ENCODE peak calls at places on chromosomes 16 and 17, in nine cellular contexts. K is fibroblast of lung, W is GM23338, X is IMR-90, D is hepatocyte, G is OCI-LY7, B is K562, F is GM23248, O is SK-N-SH. C is an unnamed sample. For H4K20me1, the result is how much of the 10 kb centered on the place peaks cover.

GRCh38 chr16:10676284-10676683 is 18.4 kb downstream of the TEKT5 start:
- DNase-seq in K (no peak), W (no peak), X (no peak), D (no peak), G (no peak), B (no peak), F (no peak), O (no peak), C (no peak)

GRCh38 chr17:27846042-27846655 is 45.8 kb upstream of the NOS2 start:
- DNase-seq in K (no peak), W (no peak), X (no peak), D (no peak), G (no peak), B (no peak), F (no peak), O (no peak), C (no peak)

GRCh38 chr16:71255721-71256120 is 25.2 kb upstream of the HYDIN start:
- DNase-seq in K (no peak), W (no peak), X (no peak), D (no peak), G (no peak), B (no peak), F (no peak), O (peak), C (no peak)

GRCh38 chr16:83513006-83513755 is 294.6 kb upstream of the HSBP1 start:
- DNase-seq in K (peak), W (no peak), X (peak), D (no peak), G (no peak), B (no peak), F (peak), O (no peak), C (peak)

GRCh38 chr17:2053380-2054261 is 1.3 kb upstream of the HIC1 start:
- DNase-seq in K (peak), W (peak), X (peak), D (peak), G (peak), B (peak), F (peak), O (peak), C (no peak)

GRCh38 chr16:65658339-65659275 is 536.7 kb upstream of the CDH11 start:
- DNase-seq in K (peak), W (peak), X (peak), D (peak), G (no peak), B (no peak), F (peak), O (peak), C (peak)

GRCh38 chr17:12814718-12815117 is 25.4 kb downstream of the ARHGAP44 start:
- DNase-seq in K (no peak), W (no peak), X (no peak), D (no peak), G (peak), B (no peak), F (no peak), O (no peak), C (no peak)

GRCh38 chr16:82788919-82789318 is 162.2 kb downstream of the CDH13 start:
- DNase-seq in K (no peak), W (no peak), X (no peak), D (no peak), G (no peak), B (no peak), F (no peak), O (no peak), C (no peak)

GRCh38 chr17:27623578-27623977 is 7.4 kb upstream of the LGALS9 start:
- DNase-seq in K (no peak), W (no peak), X (no peak), D (no peak), G (no peak), B (no peak), F (no peak), O (no peak), C (no peak)

GRCh38 chr16:30131869-30132475 is 9.0 kb upstream of the MAPK3 start:
- DNase-seq in K (no peak), W (no peak), X (no peak), D (no peak), G (no peak), B (no peak), F (no peak), O (no peak), C (no peak)

GRCh38 chr17:721540-721937 is 6.9 kb upstream of the VPS53 start:
- DNase-seq in K (no peak), W (no peak), X (no peak), D (no peak), G (no peak), B (no peak), F (no peak), O (no peak), C (no peak)

GRCh38 chr17:56310780-56311179 is 157.5 kb downstream of the ANKFN1 start:
- DNase-seq in K (no peak), W (no peak), X (no peak), D (no peak), G (no peak), B (no peak), F (no peak), O (no peak), C (no peak)

GRCh38 chr17:76405967-76406647 is 21.7 kb downstream of the SPHK1 start:
- DNase-seq in K (peak), W (no peak), X (peak), D (no peak), G (peak), B (peak), F (peak), O (peak), C (no peak)

GRCh38 chr16:30996324-30996999 is 11.5 kb downstream of the HSD3B7 start:
- DNase-seq in K (no peak), W (peak), X (no peak), D (peak), G (peak), B (no peak), F (peak), O (no peak), C (no peak)

GRCh38 chr17:71115669-71115972 is 946.3 kb downstream of the KCNJ2 start:
- DNase-seq in K (peak), W (no peak), X (peak), D (no peak), G (no peak), B (no peak), F (peak), O (no peak), C (no peak)

GRCh38 chr17:8162997-8163977 is 539 bp upstream of the VAMP2 start:
- DNase-seq in K (no peak), W (peak), X (no peak), D (peak), G (no peak), B (peak), F (no peak), O (peak), C (no peak)

GRCh38 chr17:56076980-56077379 is 76.3 kb upstream of the ANKFN1 start:
- DNase-seq in K (no peak), W (no peak), X (no peak), D (peak), G (no peak), B (no peak), F (no peak), O (no peak), C (no peak)

GRCh38 chr17:66275651-66276050 is 26.8 kb upstream of the PRKCA start:
- DNase-seq in K (peak), W (no peak), X (peak), D (peak), G (no peak), B (no peak), F (peak), O (no peak), C (peak)

GRCh38 chr17:64747938-64748540 is 85.9 kb upstream of the SMURF2 start:
- DNase-seq in K (peak), W (no peak), X (peak), D (no peak), G (no peak), B (no peak), F (peak), O (no peak), C (peak)

GRCh38 chr17:48589831-48590602 is at the start of gene HOXB3:
- DNase-seq in K (peak), W (no peak), X (peak), D (no peak), G (no peak), B (no peak), F (no peak), O (no peak), C (no peak)

GRCh38 chr17:74854792-74855191 is 4.9 kb downstream of the GRIN2C start:
- DNase-seq in K (no peak), W (no peak), X (no peak), D (no peak), G (no peak), B (no peak), F (no peak), O (no peak), C (no peak)

GRCh38 chr17:81641825-81642489 is 5.0 kb downstream of the TSPAN10 start:
- DNase-seq in K (peak), W (no peak), X (peak), D (peak), G (no peak), B (no peak), F (peak), O (no peak), C (peak)

GRCh38 chr17:927611-928461 is 51.7 kb downstream of the NXN start:
- DNase-seq in K (peak), W (no peak), X (peak), D (peak), G (no peak), B (no peak), F (peak), O (no peak), C (peak)

GRCh38 chr16:15979801-15980200 is 30.4 kb downstream of the ABCC1 start:
- DNase-seq in K (no peak), W (no peak), X (no peak), D (no peak), G (no peak), B (no peak), F (no peak), O (no peak), C (no peak)

GRCh38 chr17:45155029-45155428 is 6.6 kb upstream of the HEXIM2 start:
- DNase-seq in K (no peak), W (no peak), X (no peak), D (no peak), G (no peak), B (no peak), F (peak), O (no peak), C (no peak)

GRCh38 chr16:51155199-51155607 is 4.1 kb upstream of the SALL1 start:
- DNase-seq in K (no peak), W (peak), X (no peak), D (no peak), G (no peak), B (no peak), F (peak), O (peak), C (peak)

GRCh38 chr17:56834380-56835258 is 668 bp downstream of the DGKE start:
- DNase-seq in K (peak), W (peak), X (peak), D (peak), G (peak), B (peak), F (peak), O (peak), C (peak)

GRCh38 chr17:73669771-73670170 is 25.5 kb upstream of the SDK2 start:
- DNase-seq in K (no peak), W (no peak), X (no peak), D (no peak), G (no peak), B (no peak), F (no peak), O (no peak), C (no peak)

GRCh38 chr17:19579867-19580565 is 46.4 kb downstream of the SLC47A1 start:
- DNase-seq in K (no peak), W (peak), X (no peak), D (no peak), G (no peak), B (no peak), F (peak), O (peak), C (no peak)

GRCh38 chr17:2965621-2966275 is 97.7 kb downstream of the OR1D5 start:
- DNase-seq in K (peak), W (no peak), X (peak), D (peak), G (no peak), B (no peak), F (peak), O (peak), C (peak)

GRCh38 chr17:12648498-12648897 is 17.2 kb upstream of the MYOCD start:
- DNase-seq in K (no peak), W (no peak), X (no peak), D (no peak), G (no peak), B (no peak), F (no peak), O (no peak), C (no peak)

DNA sequence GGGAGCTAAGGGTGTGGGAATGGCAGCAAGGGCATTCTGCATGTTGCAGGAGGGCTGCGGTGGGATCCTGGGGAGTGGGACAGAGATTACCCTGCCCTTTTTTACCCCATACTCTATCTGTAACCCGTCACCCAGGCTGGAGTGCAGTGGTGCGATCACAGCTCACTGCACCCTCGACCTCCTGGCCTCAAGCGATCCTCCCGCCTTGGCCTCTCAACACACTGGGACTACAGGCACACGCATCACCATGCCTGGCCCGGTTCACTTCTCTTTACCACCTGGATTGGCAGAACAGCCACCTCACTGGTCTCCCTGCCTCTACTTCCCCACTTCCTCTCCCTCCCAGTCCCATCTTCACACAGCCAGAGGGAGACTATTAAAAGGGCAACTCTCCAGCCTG is 9.5 kb downstream of the ZNF385C start:
- DNase-seq in K (no peak), W (no peak), X (no peak), D (no peak), G (no peak), B (no peak), F (no peak), O (no peak), C (no peak)
- H4K20me1 ChIP-seq in K (under half), W (under half), X (under half), D (under half), G (under half), B (under half), F (under half), O (under half), C (under half)

GRCh38 chr16:57643902-57644301 is 15.5 kb downstream of the ADGRG1 start:
- DNase-seq in K (no peak), W (no peak), X (no peak), D (no peak), G (no peak), B (no peak), F (no peak), O (no peak), C (no peak)
- H4K20me1 ChIP-seq in K (under half), W (under half), X (under half), D (under half), G (under half), B (under half), F (under half), O (under half), C (under half)

DNA sequence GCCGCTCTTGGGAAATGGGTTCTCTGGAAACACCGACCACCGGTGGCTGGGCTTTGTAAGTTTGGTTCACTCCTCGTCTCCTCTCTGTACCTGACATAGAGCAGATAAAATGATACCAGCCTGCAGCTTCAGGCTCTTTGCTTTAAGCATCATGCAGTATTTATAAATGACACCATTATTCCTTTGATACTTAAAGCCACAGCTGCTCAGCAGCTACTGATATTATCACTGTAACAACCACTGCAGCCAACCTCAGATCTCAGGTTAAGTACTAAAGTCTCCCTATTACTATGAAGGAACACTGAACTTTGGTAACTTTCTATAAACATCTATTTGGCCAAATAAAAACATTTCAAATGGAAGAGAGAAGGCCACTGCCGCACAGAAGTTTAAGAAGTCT is 34.6 kb downstream of the PDIA2 start:
- DNase-seq in K (no peak), W (no peak), X (no peak), D (no peak), G (no peak), B (no peak), F (no peak), O (no peak), C (no peak)
- H4K20me1 ChIP-seq in K (under half), W (under half), X (half or more), D (under half), G (under half), B (under half), F (under half), O (half or more), C (half or more)

DNA sequence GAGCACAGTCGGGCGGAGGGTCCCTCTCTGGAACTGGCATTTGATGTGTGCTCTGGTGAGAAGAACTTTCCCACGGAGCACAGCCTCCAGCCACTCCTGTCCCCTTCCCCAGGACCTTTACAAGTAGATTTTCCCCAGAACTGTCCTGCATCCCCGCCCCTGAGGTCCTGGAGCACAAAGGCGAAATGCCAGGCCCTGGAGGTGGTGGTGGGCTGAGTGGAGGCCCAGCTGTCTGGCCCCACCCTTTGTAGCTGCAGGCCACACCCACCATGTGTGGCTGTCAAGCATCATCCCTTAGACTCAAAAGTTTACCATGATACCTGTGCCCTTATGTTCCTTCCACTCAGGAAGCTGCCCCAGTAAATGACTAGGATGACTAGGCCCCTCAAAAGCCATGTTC is 37.7 kb downstream of the PLD6 start:
- DNase-seq in K (no peak), W (no peak), X (no peak), D (no peak), G (no peak), B (no peak), F (no peak), O (no peak), C (no peak)
- H4K20me1 ChIP-seq in K (under half), W (under half), X (under half), D (under half), G (under half), B (under half), F (under half), O (under half), C (half or more)

DNA sequence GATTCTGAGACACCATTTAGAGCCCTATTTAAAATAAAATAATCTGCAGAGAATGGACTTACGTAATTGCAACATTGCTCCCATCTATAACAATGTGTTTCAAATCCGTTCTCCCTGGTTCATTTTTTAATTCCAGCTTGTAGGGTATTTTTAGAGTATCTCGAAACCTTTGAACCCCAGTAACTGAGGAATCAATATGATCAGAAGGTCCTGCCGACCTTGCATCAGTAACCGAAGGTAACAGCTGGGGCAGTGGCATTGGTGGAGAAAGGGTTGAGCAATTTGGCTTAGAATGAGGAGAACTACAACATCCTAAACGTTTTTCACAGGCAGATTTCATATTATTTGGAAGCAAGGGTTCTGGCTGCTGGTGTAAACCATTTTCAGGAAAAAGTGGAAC is 49.3 kb downstream of the N4BP1 start:
- DNase-seq in K (no peak), W (no peak), X (no peak), D (no peak), G (no peak), B (no peak), F (no peak), O (no peak), C (no peak)
- H4K20me1 ChIP-seq in K (under half), W (under half), X (under half), D (under half), G (under half), B (under half), F (under half), O (under half), C (half or more)

DNA sequence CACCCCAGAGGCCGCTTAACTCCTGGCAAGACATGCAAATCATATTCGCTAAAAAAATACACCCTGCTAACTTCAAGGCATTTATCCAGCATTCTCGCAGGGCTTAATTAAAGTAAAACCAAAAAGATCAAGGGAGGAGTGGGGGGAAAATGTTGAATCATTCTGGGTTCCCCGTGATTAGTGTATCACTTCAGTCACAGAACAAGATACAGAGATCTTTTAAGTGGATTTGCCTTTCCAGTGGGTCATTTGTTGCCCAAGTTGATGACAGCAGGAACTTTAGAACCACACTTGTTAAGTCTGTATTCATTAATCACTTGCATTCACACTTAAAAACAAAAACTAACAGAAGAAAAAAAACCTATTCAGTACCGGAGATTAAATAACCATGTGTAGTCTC is 17.3 kb downstream of the CRYBA1 start:
- DNase-seq in K (no peak), W (no peak), X (no peak), D (no peak), G (no peak), B (no peak), F (no peak), O (no peak), C (no peak)
- H4K20me1 ChIP-seq in K (under half), W (half or more), X (under half), D (half or more), G (under half), B (under half), F (under half), O (under half), C (half or more)

C was measured in astrocyte.